ENCODE peak calls at places on chromosomes 7 and 10, in ten cellular contexts. One of them, this sample, is unnamed.

GRCh38 chr10:77111611-77112550 is 525.7 kb downstream of the KCNMA1 start:
- DNase-seq in left cardiac atrium: no peak
- DNase-seq in brain microvascular endothelial cell: peak; percentile 83
- DNase-seq in stimulated activated CD4-positive, alpha-beta T cell treated with anti-CD3 and anti-CD28 coated beads, Interleukin-1b, Interleukin-23, amount 100 ng/mL, for 1 hour: no peak
- DNase-seq in GM10248: peak; percentile 44
- DNase-seq in A673: peak; percentile 57
- DNase-seq in thoracic aorta: no peak
- DNase-seq in DMS 273 treated with DMSO at 0.1 percent for 48 hours: no peak
- DNase-seq in mucosa of gallbladder: no peak
- DNase-seq in GM04503: peak; percentile 58
- DNase-seq in this sample: no peak

GRCh38 chr10:91340613-91341362 is 69.4 kb upstream of the HECTD2 start:
- DNase-seq in left cardiac atrium: peak; percentile 53
- DNase-seq in brain microvascular endothelial cell: peak; percentile 82
- DNase-seq in thoracic aorta: no peak
- DNase-seq in A673: peak; percentile 81
- DNase-seq in stimulated activated CD4-positive, alpha-beta T cell treated with anti-CD3 and anti-CD28 coated beads, Interleukin-1b, Interleukin-23, amount 100 ng/mL, for 1 hour: no peak
- DNase-seq in GM04503: peak; percentile 93
- DNase-seq in DMS 273 treated with DMSO at 0.1 percent for 48 hours: peak; percentile 31
- DNase-seq in GM10248: no peak
- DNase-seq in mucosa of gallbladder: no peak
- DNase-seq in this sample: peak; percentile 89

GRCh38 chr7:143073556-143073955 is 21.4 kb downstream of the OR6V1 start:
- DNase-seq in A673: no peak
- DNase-seq in mucosa of gallbladder: no peak
- DNase-seq in GM04503: no peak
- DNase-seq in left cardiac atrium: no peak
- DNase-seq in thoracic aorta: no peak
- DNase-seq in brain microvascular endothelial cell: no peak
- DNase-seq in stimulated activated CD4-positive, alpha-beta T cell treated with anti-CD3 and anti-CD28 coated beads, Interleukin-1b, Interleukin-23, amount 100 ng/mL, for 1 hour: no peak
- DNase-seq in DMS 273 treated with DMSO at 0.1 percent for 48 hours: no peak
- DNase-seq in GM10248: no peak
- DNase-seq in this sample: no peak

GRCh38 chr7:12769464-12769863 is 82.0 kb downstream of the ARL4A start:
- DNase-seq in thoracic aorta: no peak
- DNase-seq in DMS 273 treated with DMSO at 0.1 percent for 48 hours: no peak
- DNase-seq in left cardiac atrium: no peak
- DNase-seq in mucosa of gallbladder: no peak
- DNase-seq in stimulated activated CD4-positive, alpha-beta T cell treated with anti-CD3 and anti-CD28 coated beads, Interleukin-1b, Interleukin-23, amount 100 ng/mL, for 1 hour: no peak
- DNase-seq in A673: no peak
- DNase-seq in brain microvascular endothelial cell: no peak
- DNase-seq in GM04503: no peak
- DNase-seq in GM10248: no peak
- DNase-seq in this sample: no peak

GRCh38 chr10:88152720-88153119 is 289.3 kb downstream of the PTEN start:
- DNase-seq in GM10248: peak; percentile 63
- DNase-seq in stimulated activated CD4-positive, alpha-beta T cell treated with anti-CD3 and anti-CD28 coated beads, Interleukin-1b, Interleukin-23, amount 100 ng/mL, for 1 hour: no peak
- DNase-seq in thoracic aorta: peak; percentile 21
- DNase-seq in A673: peak; percentile 28
- DNase-seq in brain microvascular endothelial cell: peak; percentile 90
- DNase-seq in DMS 273 treated with DMSO at 0.1 percent for 48 hours: no peak
- DNase-seq in GM04503: peak; percentile 97
- DNase-seq in left cardiac atrium: no peak
- DNase-seq in mucosa of gallbladder: no peak
- DNase-seq in this sample: peak; percentile 98

GRCh38 chr10:132729810-132730565 is 56.0 kb downstream of the NKX6-2 start:
- DNase-seq in GM10248: no peak
- DNase-seq in mucosa of gallbladder: no peak
- DNase-seq in DMS 273 treated with DMSO at 0.1 percent for 48 hours: no peak
- DNase-seq in stimulated activated CD4-positive, alpha-beta T cell treated with anti-CD3 and anti-CD28 coated beads, Interleukin-1b, Interleukin-23, amount 100 ng/mL, for 1 hour: no peak
- DNase-seq in brain microvascular endothelial cell: no peak
- DNase-seq in GM04503: no peak
- DNase-seq in left cardiac atrium: no peak
- DNase-seq in thoracic aorta: no peak
- DNase-seq in A673: no peak
- DNase-seq in this sample: no peak

GRCh38 chr10:11093733-11094132 is 76.1 kb downstream of the CELF2 start:
- DNase-seq in GM10248: no peak
- DNase-seq in A673: no peak
- DNase-seq in mucosa of gallbladder: no peak
- DNase-seq in stimulated activated CD4-positive, alpha-beta T cell treated with anti-CD3 and anti-CD28 coated beads, Interleukin-1b, Interleukin-23, amount 100 ng/mL, for 1 hour: no peak
- DNase-seq in thoracic aorta: no peak
- DNase-seq in brain microvascular endothelial cell: no peak
- DNase-seq in left cardiac atrium: no peak
- DNase-seq in DMS 273 treated with DMSO at 0.1 percent for 48 hours: no peak
- DNase-seq in GM04503: no peak
- DNase-seq in this sample: no peak

GRCh38 chr7:77933394-77933793 is 134.8 kb downstream of the PHTF2 start:
- DNase-seq in mucosa of gallbladder: no peak
- DNase-seq in brain microvascular endothelial cell: peak; percentile 37
- DNase-seq in thoracic aorta: no peak
- DNase-seq in GM10248: no peak
- DNase-seq in DMS 273 treated with DMSO at 0.1 percent for 48 hours: no peak
- DNase-seq in left cardiac atrium: no peak
- DNase-seq in GM04503: peak; percentile 24
- DNase-seq in A673: peak; percentile 44
- DNase-seq in stimulated activated CD4-positive, alpha-beta T cell treated with anti-CD3 and anti-CD28 coated beads, Interleukin-1b, Interleukin-23, amount 100 ng/mL, for 1 hour: no peak
- DNase-seq in this sample: no peak

GRCh38 chr7:25656581-25657026 is 428.3 kb upstream of the NPVF start:
- DNase-seq in DMS 273 treated with DMSO at 0.1 percent for 48 hours: no peak
- DNase-seq in stimulated activated CD4-positive, alpha-beta T cell treated with anti-CD3 and anti-CD28 coated beads, Interleukin-1b, Interleukin-23, amount 100 ng/mL, for 1 hour: no peak
- DNase-seq in brain microvascular endothelial cell: no peak
- DNase-seq in left cardiac atrium: no peak
- DNase-seq in mucosa of gallbladder: no peak
- DNase-seq in GM10248: no peak
- DNase-seq in A673: peak; percentile 94
- DNase-seq in thoracic aorta: no peak
- DNase-seq in GM04503: no peak
- DNase-seq in this sample: no peak

GRCh38 chr10:100734295-100735086 is 10.9 kb upstream of the PAX2 start:
- DNase-seq in stimulated activated CD4-positive, alpha-beta T cell treated with anti-CD3 and anti-CD28 coated beads, Interleukin-1b, Interleukin-23, amount 100 ng/mL, for 1 hour: no peak
- DNase-seq in GM04503: no peak
- DNase-seq in thoracic aorta: no peak
- DNase-seq in mucosa of gallbladder: no peak
- DNase-seq in brain microvascular endothelial cell: no peak
- DNase-seq in A673: no peak
- DNase-seq in GM10248: no peak
- DNase-seq in left cardiac atrium: no peak
- DNase-seq in DMS 273 treated with DMSO at 0.1 percent for 48 hours: no peak
- DNase-seq in this sample: no peak